ENCODE peak calls at places on chromosomes 3 and 15, in eight cellular contexts. P is cardiac muscle cell; U is Panc1; Y is AG04449; O is endothelial cell; E is upper lobe of right lung; F is keratinocyte; Q is activated CD8-positive, alpha-beta T cell treated with anti-CD3 and anti-CD28 coated beads for 36 hours. H is an unnamed sample.

GRCh38 chr15:31307270-31308184 is 19.1 kb upstream of the KLF13 start:
- DNase-seq in O (no peak), F (no peak), P (no peak), Y (no peak), E (no peak), U (no peak), Q (no peak), H (no peak)

GRCh38 chr3:32780735-32781210 is 37.0 kb upstream of the TRIM71 start:
- DNase-seq in P (peak), Q (peak), O (peak), Y (no peak), F (no peak), U (no peak), E (peak), H (peak)

GRCh38 chr15:71290002-71290401 is 174.7 kb downstream of the THSD4 start:
- DNase-seq in Q (no peak), U (no peak), P (no peak), Y (no peak), E (no peak), F (no peak), O (no peak), H (no peak)

GRCh38 chr3:31926543-31926942 is 54.5 kb downstream of the OSBPL10 start:
- DNase-seq in P (no peak), F (no peak), Q (no peak), Y (no peak), O (no peak), E (no peak), U (no peak), H (no peak)

GRCh38 chr3:128226794-128227399 is 73.6 kb downstream of the EEFSEC start:
- DNase-seq in F (no peak), O (peak), E (no peak), P (peak), U (peak), Y (no peak), Q (peak), H (peak)

GRCh38 chr3:31724681-31725080 is 192.0 kb downstream of the STT3B start:
- DNase-seq in U (no peak), P (peak), Q (no peak), O (no peak), F (no peak), E (no peak), Y (no peak), H (no peak)

GRCh38 chr3:8668216-8668615 is 23.6 kb upstream of the SSUH2 start:
- DNase-seq in Q (no peak), P (no peak), F (no peak), O (no peak), E (no peak), Y (no peak), U (no peak), H (no peak)

GRCh38 chr3:153595186-153595815 is 433.3 kb downstream of the RAP2B start:
- DNase-seq in F (no peak), E (no peak), Y (no peak), P (peak), U (peak), Q (no peak), O (no peak), H (no peak)

GRCh38 chr3:141308588-141309218 is 59.6 kb upstream of the ZBTB38 start:
- DNase-seq in F (peak), P (peak), U (no peak), O (peak), E (peak), Q (no peak), Y (no peak), H (peak)

GRCh38 chr15:75191235-75191634 is 10.4 kb upstream of the C15orf39 start:
- DNase-seq in P (no peak), Q (no peak), F (no peak), U (no peak), E (no peak), Y (no peak), O (no peak), H (no peak)

GRCh38 chr15:70605606-70606410 is 157.6 kb downstream of the UACA start:
- DNase-seq in Q (no peak), Y (no peak), F (no peak), P (peak), E (no peak), O (no peak), U (no peak), H (no peak)

GRCh38 chr3:147397911-147398809 is 8.2 kb downstream of the ZIC4 start:
- DNase-seq in P (no peak), O (no peak), Q (no peak), Y (no peak), F (no peak), U (no peak), E (no peak), H (no peak)

GRCh38 chr3:124786491-124787241 is 56.4 kb downstream of the UMPS start:
- DNase-seq in Q (no peak), U (no peak), O (no peak), P (peak), Y (no peak), E (no peak), F (no peak), H (no peak)

GRCh38 chr15:100918034-100918689 is 995 bp upstream of the LRRK1 start:
- DNase-seq in P (peak), Y (no peak), O (peak), Q (peak), U (peak), F (peak), E (peak), H (peak)

GRCh38 chr3:155737844-155738460 is 6.9 kb downstream of the PLCH1 start:
- DNase-seq in E (no peak), P (no peak), Q (no peak), O (no peak), U (no peak), F (no peak), Y (no peak), H (no peak)

GRCh38 chr3:73773228-73773627 is 148.5 kb upstream of the PDZRN3 start:
- DNase-seq in Y (no peak), U (no peak), E (no peak), Q (no peak), O (no peak), F (no peak), P (no peak), H (no peak)

GRCh38 chr3:150786791-150787190 is 23.8 kb upstream of the SIAH2 start:
- DNase-seq in P (no peak), O (no peak), F (no peak), Q (peak), Y (no peak), E (no peak), U (no peak), H (no peak)

GRCh38 chr3:114827495-114827894 is 319.6 kb downstream of the ZBTB20 start:
- DNase-seq in E (no peak), P (peak), O (no peak), Q (peak), F (no peak), U (peak), Y (peak), H (no peak)

GRCh38 chr3:141056716-141057115 is 5.6 kb downstream of the SPSB4 start:
- DNase-seq in E (peak), P (no peak), Y (no peak), U (no peak), Q (no peak), O (no peak), F (no peak), H (peak)

GRCh38 chr15:65789105-65789504 is 3.0 kb downstream of the DENND4A start:
- DNase-seq in P (no peak), E (no peak), Q (no peak), F (no peak), O (no peak), U (no peak), Y (no peak), H (no peak)

GRCh38 chr3:179969525-179969924 is 67.2 kb downstream of the PEX5L start:
- DNase-seq in Y (no peak), Q (no peak), P (no peak), F (peak), U (peak), O (no peak), E (no peak), H (no peak)

GRCh38 chr3:55795296-55795695 is 308.2 kb upstream of the WNT5A start:
- DNase-seq in F (no peak), E (no peak), O (no peak), U (no peak), Y (no peak), P (no peak), Q (no peak), H (no peak)

GRCh38 chr3:132180337-132180791 is 136.8 kb upstream of the ACP3 start:
- DNase-seq in Q (no peak), P (peak), F (no peak), Y (peak), U (peak), O (peak), E (no peak), H (no peak)

GRCh38 chr3:4736284-4736861 is 242.9 kb upstream of the BHLHE40 start:
- DNase-seq in Y (no peak), O (no peak), Q (no peak), P (peak), F (no peak), U (no peak), E (peak), H (no peak)

GRCh38 chr3:62982795-62983455 is 107.7 kb upstream of the CADPS start:
- DNase-seq in F (no peak), O (peak), U (no peak), Q (no peak), P (no peak), Y (no peak), E (no peak), H (no peak)

DNA sequence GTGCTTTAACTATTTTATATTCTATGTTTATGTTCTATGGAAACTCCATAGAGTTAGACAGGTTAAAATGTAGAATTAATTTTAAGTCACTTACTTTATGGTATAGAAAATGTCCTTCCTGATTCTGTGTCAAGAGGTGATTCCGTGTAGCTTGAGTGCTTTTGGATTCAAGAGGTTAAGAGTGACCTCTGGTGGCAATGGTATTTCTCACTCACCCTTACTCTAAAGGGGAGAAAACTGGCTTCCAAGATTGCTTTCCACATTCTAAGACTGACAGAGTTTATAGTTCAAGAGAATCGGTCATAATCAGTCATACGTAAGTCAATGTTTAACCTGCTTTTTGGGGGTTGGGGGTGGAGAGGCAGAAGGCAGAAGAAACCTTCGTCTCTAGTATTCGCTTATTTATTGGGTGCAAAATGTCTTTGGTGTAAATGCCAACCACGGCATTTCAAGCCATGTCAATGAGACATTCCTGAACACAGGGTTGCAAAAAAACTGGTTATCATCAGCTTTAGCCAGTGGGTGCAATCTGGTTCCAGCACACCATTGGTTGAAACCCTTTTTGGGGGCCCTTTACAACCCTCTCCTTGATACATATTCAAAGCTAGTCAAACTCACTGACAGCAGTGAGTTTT is 92.0 kb upstream of the VGLL3 start:
- DNase-seq in Y (no peak), E (no peak), O (peak), P (peak), Q (no peak), U (peak), F (peak), H (no peak)
- TF ChIP-seq CTCF in Y (peak), E (peak), O (no peak), P (peak), Q (no peak), U (peak), F (peak), H (no peak)

DNA sequence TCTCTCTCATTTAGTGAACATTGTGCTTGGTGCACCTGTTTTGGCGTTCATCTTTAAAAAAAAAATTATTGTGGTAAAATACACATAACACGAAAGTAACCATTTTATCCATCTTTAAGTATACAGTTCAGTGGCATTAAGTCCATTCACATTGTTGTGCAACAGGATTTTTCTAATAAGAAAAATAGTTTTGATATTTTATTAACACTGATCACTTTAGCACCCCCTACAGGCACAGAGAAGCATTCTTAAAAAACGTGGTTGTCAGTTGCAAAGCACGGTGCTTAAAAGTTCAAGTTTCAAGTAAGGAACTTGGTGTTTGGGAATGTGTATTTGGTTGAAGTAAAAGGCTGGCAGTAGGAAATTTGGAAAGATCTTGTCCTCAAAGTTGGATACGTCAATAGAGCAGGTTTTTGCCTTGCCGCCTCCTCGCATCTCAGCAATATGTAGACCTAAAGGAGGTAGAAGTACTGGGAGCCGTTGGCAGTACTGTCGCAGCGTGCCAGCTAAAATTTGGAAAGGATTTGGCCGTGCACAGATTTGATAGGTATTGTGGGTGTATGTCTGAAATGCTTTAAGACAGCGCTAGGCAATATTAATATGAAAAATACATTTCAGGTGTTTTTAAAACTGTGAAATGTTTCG is 110.4 kb downstream of the LRRC28 start:
- DNase-seq in Y (no peak), P (no peak), F (peak), Q (no peak), U (no peak), E (no peak), O (no peak), H (no peak)
- TF ChIP-seq CTCF in Y (peak), P (peak), F (peak), Q (peak), U (peak), E (peak), O (peak), H (peak)

DNA sequence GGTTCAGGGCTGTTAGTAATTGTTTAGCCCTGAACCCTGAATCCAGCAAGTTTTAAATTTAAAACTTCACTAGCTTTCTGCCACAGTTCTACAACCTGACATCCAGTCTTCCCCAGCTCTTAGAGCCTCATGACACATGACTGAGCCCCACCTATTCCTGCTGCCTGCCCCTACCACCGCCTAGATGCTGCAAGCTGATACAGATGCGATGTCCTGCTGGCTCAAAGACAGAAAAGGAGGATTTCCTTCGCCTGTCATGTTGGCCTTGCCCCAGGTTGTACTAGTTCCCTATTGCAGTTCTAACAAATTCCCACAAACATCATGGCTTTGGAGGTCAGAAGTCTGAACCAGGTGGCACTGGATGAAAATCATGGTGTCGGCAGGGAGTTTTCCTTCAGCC is 510.6 kb upstream of the PPP2R3A start:
- DNase-seq in Y (no peak), F (no peak), Q (no peak), O (no peak), U (no peak), E (no peak), P (no peak), H (no peak)
- TF ChIP-seq CTCF in Y (no peak), F (no peak), Q (no peak), O (no peak), U (no peak), E (no peak), P (no peak), H (no peak)

GRCh38 chr3:133930341-133930933 is 34.8 kb upstream of the RAB6B start:
- DNase-seq in E (no peak), Y (peak), Q (peak), P (peak), O (no peak), U (peak), F (no peak), H (no peak)
- TF ChIP-seq CTCF in E (peak), Y (peak), Q (peak), P (peak), O (peak), U (peak), F (peak), H (peak)

GRCh38 chr15:38864122-38864521 is 299.5 kb upstream of the RASGRP1 start:
- DNase-seq in Q (peak), P (peak), F (no peak), E (no peak), U (no peak), Y (no peak), O (no peak), H (no peak)
- TF ChIP-seq CTCF in Q (no peak), P (no peak), F (no peak), E (no peak), U (peak), Y (no peak), O (no peak), H (no peak)

H was measured in glutamatergic neuron.